ENCODE peak calls at places on chromosomes 1 and 21, in five cellular contexts. One of them, this sample, is unnamed.

GRCh38 chr21:45530423-45531113 is 11.7 kb downstream of the SLC19A1 start:
- DNase-seq in tibial artery: no peak
- DNase-seq in body of pancreas: no peak
- DNase-seq in OCI-LY7: no peak
- DNase-seq in naive thymus-derived CD4-positive, alpha-beta T cell: no peak
- DNase-seq in this sample: no peak

GRCh38 chr1:78843111-78843908 is 163.2 kb downstream of the ADGRL4 start:
- DNase-seq in OCI-LY7: no peak
- DNase-seq in body of pancreas: no peak
- DNase-seq in naive thymus-derived CD4-positive, alpha-beta T cell: no peak
- DNase-seq in tibial artery: no peak
- DNase-seq in this sample: no peak

GRCh38 chr1:110916274-110916668 is 43.3 kb downstream of the CD53 start:
- DNase-seq in naive thymus-derived CD4-positive, alpha-beta T cell: no peak
- DNase-seq in tibial artery: no peak
- DNase-seq in OCI-LY7: no peak
- DNase-seq in body of pancreas: no peak
- DNase-seq in this sample: no peak

GRCh38 chr1:239170828-239171227 is 215.5 kb upstream of the CHRM3 start:
- DNase-seq in naive thymus-derived CD4-positive, alpha-beta T cell: no peak
- DNase-seq in OCI-LY7: no peak
- DNase-seq in tibial artery: no peak
- DNase-seq in body of pancreas: no peak
- DNase-seq in this sample: no peak

GRCh38 chr1:83619497-83619896 is 379.4 kb downstream of the TTLL7 start:
- DNase-seq in tibial artery: no peak
- DNase-seq in naive thymus-derived CD4-positive, alpha-beta T cell: no peak
- DNase-seq in OCI-LY7: no peak
- DNase-seq in body of pancreas: no peak
- DNase-seq in this sample: no peak

GRCh38 chr1:33993301-33993700 is 129.4 kb downstream of the HMGB4 start:
- DNase-seq in tibial artery: no peak
- DNase-seq in body of pancreas: no peak
- DNase-seq in OCI-LY7: no peak
- DNase-seq in naive thymus-derived CD4-positive, alpha-beta T cell: no peak
- DNase-seq in this sample: no peak

GRCh38 chr1:914253-914890 is 9.4 kb upstream of the SAMD11 start:
- DNase-seq in tibial artery: peak
- DNase-seq in naive thymus-derived CD4-positive, alpha-beta T cell: no peak
- DNase-seq in body of pancreas: peak
- DNase-seq in OCI-LY7: no peak
- DNase-seq in this sample: peak

GRCh38 chr1:110243581-110243980 is 33.5 kb downstream of the KCNC4 start:
- DNase-seq in naive thymus-derived CD4-positive, alpha-beta T cell: no peak
- DNase-seq in body of pancreas: no peak
- DNase-seq in tibial artery: no peak
- DNase-seq in OCI-LY7: peak
- DNase-seq in this sample: no peak

GRCh38 chr1:27454610-27455009 is 35.4 kb downstream of the WASF2 start:
- DNase-seq in naive thymus-derived CD4-positive, alpha-beta T cell: no peak
- DNase-seq in tibial artery: no peak
- DNase-seq in OCI-LY7: no peak
- DNase-seq in body of pancreas: no peak
- DNase-seq in this sample: no peak

GRCh38 chr1:1268284-1268682 is 5.4 kb downstream of the UBE2J2 start:
- DNase-seq in tibial artery: no peak
- DNase-seq in naive thymus-derived CD4-positive, alpha-beta T cell: no peak
- DNase-seq in body of pancreas: no peak
- DNase-seq in OCI-LY7: no peak
- DNase-seq in this sample: no peak

GRCh38 chr1:53979712-53980450 is 33.7 kb downstream of the LRRC42 start:
- DNase-seq in tibial artery: no peak
- DNase-seq in body of pancreas: no peak
- DNase-seq in OCI-LY7: no peak
- DNase-seq in naive thymus-derived CD4-positive, alpha-beta T cell: no peak
- DNase-seq in this sample: no peak

GRCh38 chr1:24964811-24965570 is 34.9 kb upstream of the RUNX3 start:
- DNase-seq in body of pancreas: peak
- DNase-seq in naive thymus-derived CD4-positive, alpha-beta T cell: peak
- DNase-seq in tibial artery: no peak
- DNase-seq in OCI-LY7: peak
- DNase-seq in this sample: no peak

GRCh38 chr1:83761084-83761760 is 237.7 kb downstream of the TTLL7 start:
- DNase-seq in OCI-LY7: peak
- DNase-seq in body of pancreas: no peak
- DNase-seq in naive thymus-derived CD4-positive, alpha-beta T cell: no peak
- DNase-seq in tibial artery: no peak
- DNase-seq in this sample: no peak

GRCh38 chr1:8816831-8817412 is 518 bp downstream of the RERE start:
- DNase-seq in OCI-LY7: peak
- DNase-seq in naive thymus-derived CD4-positive, alpha-beta T cell: peak
- DNase-seq in tibial artery: peak
- DNase-seq in body of pancreas: peak
- DNase-seq in this sample: peak

GRCh38 chr1:55378582-55378981 is 163.4 kb upstream of the USP24 start:
- DNase-seq in body of pancreas: peak
- DNase-seq in OCI-LY7: peak
- DNase-seq in tibial artery: no peak
- DNase-seq in naive thymus-derived CD4-positive, alpha-beta T cell: no peak
- DNase-seq in this sample: peak

GRCh38 chr1:221444346-221444745 is 297.5 kb downstream of the DUSP10 start:
- DNase-seq in naive thymus-derived CD4-positive, alpha-beta T cell: no peak
- DNase-seq in tibial artery: no peak
- DNase-seq in OCI-LY7: no peak
- DNase-seq in body of pancreas: no peak
- DNase-seq in this sample: no peak

GRCh38 chr1:33443705-33444180 is 12.8 kb upstream of the PHC2 start:
- DNase-seq in body of pancreas: no peak
- DNase-seq in naive thymus-derived CD4-positive, alpha-beta T cell: no peak
- DNase-seq in OCI-LY7: no peak
- DNase-seq in tibial artery: no peak
- DNase-seq in this sample: peak

GRCh38 chr1:48677306-48678287 is 99.1 kb downstream of the BEND5 start:
- DNase-seq in OCI-LY7: peak
- DNase-seq in body of pancreas: peak
- DNase-seq in tibial artery: peak
- DNase-seq in naive thymus-derived CD4-positive, alpha-beta T cell: peak
- DNase-seq in this sample: peak

GRCh38 chr21:35748683-35749314 is 311.5 kb downstream of the SETD4 start:
- DNase-seq in body of pancreas: no peak
- DNase-seq in naive thymus-derived CD4-positive, alpha-beta T cell: no peak
- DNase-seq in tibial artery: no peak
- DNase-seq in OCI-LY7: no peak
- DNase-seq in this sample: no peak

GRCh38 chr1:194342484-194343262 is 1156.3 kb upstream of the B3GALT2 start:
- DNase-seq in OCI-LY7: peak
- DNase-seq in body of pancreas: no peak
- DNase-seq in naive thymus-derived CD4-positive, alpha-beta T cell: no peak
- DNase-seq in tibial artery: no peak
- DNase-seq in this sample: no peak

GRCh38 chr1:88731475-88731874 is 47.4 kb downstream of the PKN2 start:
- DNase-seq in OCI-LY7: no peak
- DNase-seq in naive thymus-derived CD4-positive, alpha-beta T cell: no peak
- DNase-seq in body of pancreas: peak
- DNase-seq in tibial artery: no peak
- DNase-seq in this sample: peak

GRCh38 chr1:67997746-67998145 is 52.7 kb downstream of the DIRAS3 start:
- DNase-seq in tibial artery: no peak
- DNase-seq in body of pancreas: no peak
- DNase-seq in naive thymus-derived CD4-positive, alpha-beta T cell: no peak
- DNase-seq in OCI-LY7: no peak
- DNase-seq in this sample: no peak

GRCh38 chr1:67257173-67257535 is 50.5 kb upstream of the IL12RB2 start:
- DNase-seq in OCI-LY7: no peak
- DNase-seq in naive thymus-derived CD4-positive, alpha-beta T cell: no peak
- DNase-seq in tibial artery: no peak
- DNase-seq in body of pancreas: no peak
- DNase-seq in this sample: no peak

GRCh38 chr1:27290586-27290985 is 31.4 kb upstream of the TMEM222 start:
- DNase-seq in OCI-LY7: no peak
- DNase-seq in naive thymus-derived CD4-positive, alpha-beta T cell: no peak
- DNase-seq in tibial artery: no peak
- DNase-seq in body of pancreas: no peak
- DNase-seq in this sample: no peak

GRCh38 chr1:90114521-90115141 is 119.7 kb downstream of the ZNF326 start:
- DNase-seq in OCI-LY7: peak
- DNase-seq in body of pancreas: no peak
- DNase-seq in naive thymus-derived CD4-positive, alpha-beta T cell: no peak
- DNase-seq in tibial artery: no peak
- DNase-seq in this sample: no peak

GRCh38 chr1:24957016-24957807 is 27.1 kb upstream of the RUNX3 start:
- DNase-seq in body of pancreas: no peak
- DNase-seq in tibial artery: no peak
- DNase-seq in naive thymus-derived CD4-positive, alpha-beta T cell: no peak
- DNase-seq in OCI-LY7: no peak
- DNase-seq in this sample: no peak

GRCh38 chr1:35876988-35877387 is 6.0 kb upstream of the AGO1 start:
- DNase-seq in naive thymus-derived CD4-positive, alpha-beta T cell: no peak
- DNase-seq in tibial artery: no peak
- DNase-seq in OCI-LY7: peak
- DNase-seq in body of pancreas: no peak
- DNase-seq in this sample: no peak

GRCh38 chr1:52746189-52746588 is 19.9 kb downstream of the ZYG11B start:
- DNase-seq in tibial artery: no peak
- DNase-seq in naive thymus-derived CD4-positive, alpha-beta T cell: no peak
- DNase-seq in body of pancreas: no peak
- DNase-seq in OCI-LY7: no peak
- DNase-seq in this sample: no peak

GRCh38 chr1:225896937-225897549 is 8.1 kb upstream of the LEFTY1 start:
- DNase-seq in OCI-LY7: peak
- DNase-seq in body of pancreas: peak
- DNase-seq in tibial artery: no peak
- DNase-seq in naive thymus-derived CD4-positive, alpha-beta T cell: no peak
- DNase-seq in this sample: no peak

GRCh38 chr1:153678519-153679336 is at the start of gene NPR1:
- DNase-seq in OCI-LY7: no peak
- DNase-seq in body of pancreas: peak
- DNase-seq in tibial artery: peak
- DNase-seq in naive thymus-derived CD4-positive, alpha-beta T cell: no peak
- DNase-seq in this sample: peak

GRCh38 chr1:209796733-209797025 is 9.3 kb downstream of the IRF6 start:
- DNase-seq in tibial artery: no peak
- DNase-seq in naive thymus-derived CD4-positive, alpha-beta T cell: no peak
- DNase-seq in body of pancreas: no peak
- DNase-seq in OCI-LY7: no peak
- DNase-seq in this sample: no peak

GRCh38 chr1:64669098-64669675 is 75.7 kb upstream of the RAVER2 start:
- DNase-seq in naive thymus-derived CD4-positive, alpha-beta T cell: no peak
- DNase-seq in OCI-LY7: no peak
- DNase-seq in body of pancreas: no peak
- DNase-seq in tibial artery: no peak
- DNase-seq in this sample: no peak

GRCh38 chr1:155050560-155051341 is at the start of gene ADAM15:
- DNase-seq in OCI-LY7: peak
- DNase-seq in naive thymus-derived CD4-positive, alpha-beta T cell: peak
- DNase-seq in tibial artery: peak
- DNase-seq in body of pancreas: peak
- DNase-seq in this sample: peak

GRCh38 chr1:53276153-53276901 is 38.0 kb upstream of the MAGOH start:
- DNase-seq in tibial artery: no peak
- DNase-seq in body of pancreas: no peak
- DNase-seq in naive thymus-derived CD4-positive, alpha-beta T cell: no peak
- DNase-seq in OCI-LY7: no peak
- DNase-seq in this sample: no peak

GRCh38 chr1:201228011-201228983 is 37.7 kb downstream of the IGFN1 start:
- DNase-seq in body of pancreas: no peak
- DNase-seq in tibial artery: no peak
- DNase-seq in OCI-LY7: no peak
- DNase-seq in naive thymus-derived CD4-positive, alpha-beta T cell: no peak
- DNase-seq in this sample: no peak

GRCh38 chr1:232853994-232854532 is 48.8 kb downstream of the MAP10 start:
- DNase-seq in OCI-LY7: no peak
- DNase-seq in naive thymus-derived CD4-positive, alpha-beta T cell: no peak
- DNase-seq in body of pancreas: no peak
- DNase-seq in tibial artery: no peak
- DNase-seq in this sample: no peak
- H3K27ac ChIP-seq in OCI-LY7: no peak
- H3K27ac ChIP-seq in naive thymus-derived CD4-positive, alpha-beta T cell: no peak
- H3K27ac ChIP-seq in body of pancreas: no peak
- H3K27ac ChIP-seq in tibial artery: no peak
- H3K27ac ChIP-seq in this sample: no peak

GRCh38 chr1:174158767-174159252 is 510 bp upstream of the RABGAP1L start:
- DNase-seq in tibial artery: no peak
- DNase-seq in body of pancreas: no peak
- DNase-seq in naive thymus-derived CD4-positive, alpha-beta T cell: no peak
- DNase-seq in OCI-LY7: no peak
- DNase-seq in this sample: no peak
- H3K27ac ChIP-seq in tibial artery: peak
- H3K27ac ChIP-seq in body of pancreas: peak
- H3K27ac ChIP-seq in naive thymus-derived CD4-positive, alpha-beta T cell: peak
- H3K27ac ChIP-seq in OCI-LY7: peak
- H3K27ac ChIP-seq in this sample: peak

DNA sequence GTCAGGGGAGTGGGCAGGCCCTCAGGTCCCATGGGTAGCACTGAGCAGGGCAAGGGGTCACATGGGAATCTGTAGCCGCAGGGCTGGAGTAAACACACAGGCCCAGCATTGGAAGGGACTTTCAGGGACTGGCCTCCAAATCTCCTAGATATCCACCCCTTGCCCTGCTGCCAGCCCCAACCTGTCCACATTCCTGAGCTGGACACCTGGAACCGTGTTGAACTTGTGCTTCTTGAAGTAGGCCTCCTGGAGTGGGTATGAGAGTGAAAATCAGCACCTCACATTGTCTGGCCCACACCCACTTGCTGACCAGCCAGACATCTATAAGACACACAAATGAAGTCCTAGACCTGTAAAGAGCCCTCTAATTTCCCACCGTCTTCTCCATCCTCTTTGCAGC is 7.7 kb downstream of the POMGNT1 start:
- DNase-seq in tibial artery: no peak
- DNase-seq in body of pancreas: no peak
- DNase-seq in naive thymus-derived CD4-positive, alpha-beta T cell: no peak
- DNase-seq in OCI-LY7: no peak
- DNase-seq in this sample: no peak
- H3K27ac ChIP-seq in tibial artery: no peak
- H3K27ac ChIP-seq in body of pancreas: no peak
- H3K27ac ChIP-seq in naive thymus-derived CD4-positive, alpha-beta T cell: no peak
- H3K27ac ChIP-seq in OCI-LY7: no peak
- H3K27ac ChIP-seq in this sample: no peak

GRCh38 chr1:21942464-21942863 is 5.4 kb upstream of the HSPG2 start:
- DNase-seq in body of pancreas: no peak
- DNase-seq in naive thymus-derived CD4-positive, alpha-beta T cell: no peak
- DNase-seq in tibial artery: no peak
- DNase-seq in OCI-LY7: no peak
- DNase-seq in this sample: no peak

GRCh38 chr1:21941370-21941769 is 4.3 kb upstream of the HSPG2 start:
- DNase-seq in naive thymus-derived CD4-positive, alpha-beta T cell: no peak
- DNase-seq in tibial artery: no peak
- DNase-seq in body of pancreas: no peak
- DNase-seq in OCI-LY7: no peak
- DNase-seq in this sample: no peak

GRCh38 chr1:21940492-21940891 is 3.4 kb upstream of the HSPG2 start:
- DNase-seq in body of pancreas: no peak
- DNase-seq in OCI-LY7: no peak
- DNase-seq in naive thymus-derived CD4-positive, alpha-beta T cell: no peak
- DNase-seq in tibial artery: no peak
- DNase-seq in this sample: no peak

GRCh38 chr1:21946836-21947587 is 9.9 kb upstream of the HSPG2 start:
- DNase-seq in OCI-LY7: no peak
- DNase-seq in tibial artery: no peak
- DNase-seq in naive thymus-derived CD4-positive, alpha-beta T cell: no peak
- DNase-seq in body of pancreas: no peak
- DNase-seq in this sample: no peak

GRCh38 chr1:21944261-21945074 is 7.4 kb upstream of the HSPG2 start:
- DNase-seq in naive thymus-derived CD4-positive, alpha-beta T cell: no peak
- DNase-seq in OCI-LY7: no peak
- DNase-seq in tibial artery: no peak
- DNase-seq in body of pancreas: no peak
- DNase-seq in this sample: no peak
- H3K27ac ChIP-seq in naive thymus-derived CD4-positive, alpha-beta T cell: no peak
- H3K27ac ChIP-seq in OCI-LY7: no peak
- H3K27ac ChIP-seq in tibial artery: peak
- H3K27ac ChIP-seq in body of pancreas: peak
- H3K27ac ChIP-seq in this sample: peak

This sample was measured in uterus.